ENCODE peak calls at places on chromosomes 2 and 18, in six cellular contexts. One of them, this sample, is unnamed.

GRCh38 chr2:234427081-234428058 is 69.5 kb downstream of the ARL4C start:
- DNase-seq in midbrain: no peak
- DNase-seq in uterus: no peak
- DNase-seq in nephron progenitor cell: no peak
- DNase-seq in aorta: no peak
- DNase-seq in cerebellar cortex: peak
- DNase-seq in this sample: no peak

GRCh38 chr2:186590538-186591441 is 934 bp downstream of the ITGAV start:
- DNase-seq in uterus: no peak
- DNase-seq in aorta: no peak
- DNase-seq in cerebellar cortex: peak
- DNase-seq in midbrain: peak
- DNase-seq in nephron progenitor cell: peak
- DNase-seq in this sample: no peak

GRCh38 chr2:220282221-220282620 is 654.8 kb downstream of the SLC4A3 start:
- DNase-seq in nephron progenitor cell: no peak
- DNase-seq in cerebellar cortex: no peak
- DNase-seq in aorta: no peak
- DNase-seq in midbrain: no peak
- DNase-seq in uterus: no peak
- DNase-seq in this sample: no peak

GRCh38 chr2:226915846-226916360 is 80.0 kb downstream of the RHBDD1 start:
- DNase-seq in nephron progenitor cell: no peak
- DNase-seq in uterus: no peak
- DNase-seq in aorta: no peak
- DNase-seq in cerebellar cortex: no peak
- DNase-seq in midbrain: no peak
- DNase-seq in this sample: no peak

GRCh38 chr2:144713410-144713809 is 193.5 kb upstream of the ZEB2 start:
- DNase-seq in cerebellar cortex: no peak
- DNase-seq in midbrain: no peak
- DNase-seq in aorta: no peak
- DNase-seq in uterus: no peak
- DNase-seq in nephron progenitor cell: no peak
- DNase-seq in this sample: no peak

GRCh38 chr2:160294339-160294803 is 94.3 kb upstream of the ITGB6 start:
- DNase-seq in aorta: peak
- DNase-seq in uterus: peak
- DNase-seq in midbrain: no peak
- DNase-seq in cerebellar cortex: no peak
- DNase-seq in nephron progenitor cell: no peak
- DNase-seq in this sample: no peak

GRCh38 chr2:139529045-139529444 is 748.9 kb upstream of the NXPH2 start:
- DNase-seq in uterus: no peak
- DNase-seq in aorta: no peak
- DNase-seq in cerebellar cortex: no peak
- DNase-seq in midbrain: no peak
- DNase-seq in nephron progenitor cell: peak
- DNase-seq in this sample: no peak

GRCh38 chr2:53575606-53576360 is 191.8 kb upstream of the CHAC2 start:
- DNase-seq in uterus: no peak
- DNase-seq in midbrain: no peak
- DNase-seq in nephron progenitor cell: no peak
- DNase-seq in cerebellar cortex: peak
- DNase-seq in aorta: no peak
- DNase-seq in this sample: no peak

GRCh38 chr2:95022309-95023221 is 2.9 kb upstream of the MAL start:
- DNase-seq in aorta: peak
- DNase-seq in nephron progenitor cell: peak
- DNase-seq in midbrain: peak
- DNase-seq in cerebellar cortex: peak
- DNase-seq in uterus: peak
- DNase-seq in this sample: peak

GRCh38 chr2:191311627-191312026 is 66.4 kb downstream of the MYO1B start:
- DNase-seq in cerebellar cortex: no peak
- DNase-seq in uterus: no peak
- DNase-seq in nephron progenitor cell: no peak
- DNase-seq in midbrain: no peak
- DNase-seq in aorta: no peak
- DNase-seq in this sample: no peak

GRCh38 chr18:23066060-23066459 is 69.2 kb upstream of the CABLES1 start:
- DNase-seq in midbrain: no peak
- DNase-seq in nephron progenitor cell: no peak
- DNase-seq in aorta: no peak
- DNase-seq in uterus: no peak
- DNase-seq in cerebellar cortex: no peak
- DNase-seq in this sample: no peak

GRCh38 chr2:5978352-5978751 is 286.2 kb downstream of the SOX11 start:
- DNase-seq in midbrain: no peak
- DNase-seq in uterus: no peak
- DNase-seq in cerebellar cortex: no peak
- DNase-seq in aorta: no peak
- DNase-seq in nephron progenitor cell: no peak
- DNase-seq in this sample: no peak

GRCh38 chr18:48683661-48684060 is 144.8 kb downstream of the CTIF start:
- DNase-seq in uterus: no peak
- DNase-seq in cerebellar cortex: no peak
- DNase-seq in aorta: no peak
- DNase-seq in nephron progenitor cell: no peak
- DNase-seq in midbrain: no peak
- DNase-seq in this sample: no peak

GRCh38 chr2:28342081-28342967 is 50.3 kb upstream of the FOSL2 start:
- DNase-seq in uterus: peak
- DNase-seq in nephron progenitor cell: no peak
- DNase-seq in aorta: peak
- DNase-seq in cerebellar cortex: no peak
- DNase-seq in midbrain: no peak
- DNase-seq in this sample: no peak

GRCh38 chr2:215637658-215638057 is 201.8 kb upstream of the FN1 start:
- DNase-seq in nephron progenitor cell: no peak
- DNase-seq in aorta: no peak
- DNase-seq in cerebellar cortex: no peak
- DNase-seq in uterus: no peak
- DNase-seq in midbrain: no peak
- DNase-seq in this sample: no peak

GRCh38 chr2:114807666-114808065 is 365.2 kb downstream of the DPP10 start:
- DNase-seq in uterus: no peak
- DNase-seq in cerebellar cortex: no peak
- DNase-seq in nephron progenitor cell: no peak
- DNase-seq in aorta: no peak
- DNase-seq in midbrain: no peak
- DNase-seq in this sample: no peak

GRCh38 chr2:28271914-28272240 is 120.8 kb upstream of the FOSL2 start:
- DNase-seq in aorta: no peak
- DNase-seq in cerebellar cortex: no peak
- DNase-seq in uterus: no peak
- DNase-seq in midbrain: no peak
- DNase-seq in nephron progenitor cell: no peak
- DNase-seq in this sample: no peak

GRCh38 chr2:100747551-100747950 is 72.4 kb upstream of the NPAS2 start:
- DNase-seq in aorta: no peak
- DNase-seq in uterus: no peak
- DNase-seq in cerebellar cortex: no peak
- DNase-seq in midbrain: no peak
- DNase-seq in nephron progenitor cell: no peak
- DNase-seq in this sample: no peak

GRCh38 chr18:28984731-28985130 is 807.8 kb upstream of the CDH2 start:
- DNase-seq in nephron progenitor cell: no peak
- DNase-seq in uterus: no peak
- DNase-seq in aorta: no peak
- DNase-seq in cerebellar cortex: no peak
- DNase-seq in midbrain: no peak
- DNase-seq in this sample: no peak

GRCh38 chr18:23231340-23232021 is 96.2 kb downstream of the CABLES1 start:
- DNase-seq in cerebellar cortex: no peak
- DNase-seq in aorta: peak
- DNase-seq in midbrain: no peak
- DNase-seq in uterus: peak
- DNase-seq in nephron progenitor cell: no peak
- DNase-seq in this sample: peak

GRCh38 chr2:65231892-65232477 is 4.4 kb downstream of the ACTR2 start:
- DNase-seq in nephron progenitor cell: no peak
- DNase-seq in cerebellar cortex: no peak
- DNase-seq in midbrain: no peak
- DNase-seq in uterus: no peak
- DNase-seq in aorta: no peak
- DNase-seq in this sample: no peak